ENCODE peak calls at places on chromosomes 12 and 14, in four cellular contexts. One of them, this sample, is unnamed.

GRCh38 chr12:62313727-62314380 is 53.6 kb downstream of the USP15 start:
- DNase-seq in K562: no peak
- DNase-seq in HepG2: no peak
- DNase-seq in Panc1: no peak
- DNase-seq in this sample: no peak

GRCh38 chr14:92737206-92737605 is 11.2 kb downstream of the LGMN start:
- DNase-seq in HepG2: no peak
- DNase-seq in Panc1: no peak
- DNase-seq in K562: no peak
- DNase-seq in this sample: no peak

GRCh38 chr12:17588968-17589367 is 501.0 kb downstream of the RERGL start:
- DNase-seq in Panc1: peak
- DNase-seq in K562: no peak
- DNase-seq in HepG2: peak
- DNase-seq in this sample: peak

GRCh38 chr12:108532061-108532848 is 17.2 kb downstream of the FICD start:
- DNase-seq in K562: no peak
- DNase-seq in Panc1: no peak
- DNase-seq in HepG2: no peak
- DNase-seq in this sample: no peak

GRCh38 chr12:57215668-57216013 is 953 bp upstream of the NXPH4 start:
- DNase-seq in HepG2: no peak
- DNase-seq in K562: no peak
- DNase-seq in Panc1: no peak
- DNase-seq in this sample: no peak

GRCh38 chr12:132954471-132955048 is 1.5 kb downstream of the ZNF605 start:
- DNase-seq in Panc1: no peak
- DNase-seq in K562: no peak
- DNase-seq in HepG2: no peak
- DNase-seq in this sample: no peak

GRCh38 chr14:93528884-93529558 is 98.3 kb downstream of the UNC79 start:
- DNase-seq in HepG2: no peak
- DNase-seq in K562: no peak
- DNase-seq in Panc1: no peak
- DNase-seq in this sample: no peak

GRCh38 chr14:71115306-71115705 is 208.0 kb downstream of the PCNX1 start:
- DNase-seq in K562: no peak
- DNase-seq in HepG2: no peak
- DNase-seq in Panc1: no peak
- DNase-seq in this sample: no peak

GRCh38 chr14:93962701-93963601 is 13.4 kb downstream of the ASB2 start:
- DNase-seq in HepG2: no peak
- DNase-seq in Panc1: no peak
- DNase-seq in K562: no peak
- DNase-seq in this sample: no peak

GRCh38 chr12:127260959-127261358 is 1006.0 kb upstream of the TMEM132C start:
- DNase-seq in HepG2: no peak
- DNase-seq in Panc1: no peak
- DNase-seq in K562: no peak
- DNase-seq in this sample: no peak

GRCh38 chr12:94150483-94151225 is 2.3 kb downstream of the PLXNC1 start:
- DNase-seq in HepG2: no peak
- DNase-seq in K562: no peak
- DNase-seq in Panc1: no peak
- DNase-seq in this sample: no peak

GRCh38 chr12:25997401-25997973 is 39.0 kb downstream of the RASSF8 start:
- DNase-seq in K562: no peak
- DNase-seq in HepG2: no peak
- DNase-seq in Panc1: peak
- DNase-seq in this sample: peak

GRCh38 chr14:50785506-50786063 is 45.4 kb downstream of the NIN start:
- DNase-seq in HepG2: no peak
- DNase-seq in Panc1: no peak
- DNase-seq in K562: no peak
- DNase-seq in this sample: no peak

GRCh38 chr12:52207895-52208294 is 16.1 kb upstream of the KRT80 start:
- DNase-seq in HepG2: no peak
- DNase-seq in Panc1: no peak
- DNase-seq in K562: no peak
- DNase-seq in this sample: no peak

GRCh38 chr12:49342914-49343731 is 3.6 kb upstream of the DNAJC22 start:
- DNase-seq in Panc1: no peak
- DNase-seq in K562: no peak
- DNase-seq in HepG2: no peak
- DNase-seq in this sample: no peak

GRCh38 chr14:76948213-76948947 is 80.1 kb downstream of the IRF2BPL start:
- DNase-seq in HepG2: peak
- DNase-seq in Panc1: no peak
- DNase-seq in K562: no peak
- DNase-seq in this sample: no peak

GRCh38 chr12:89354630-89354931 is 2.3 kb upstream of the DUSP6 start:
- DNase-seq in K562: no peak
- DNase-seq in HepG2: no peak
- DNase-seq in Panc1: no peak
- DNase-seq in this sample: no peak

GRCh38 chr12:91478500-91478899 is 295.9 kb upstream of the DCN start:
- DNase-seq in HepG2: no peak
- DNase-seq in Panc1: no peak
- DNase-seq in K562: no peak
- DNase-seq in this sample: no peak

GRCh38 chr12:69275471-69275891 is 36.1 kb downstream of the CPSF6 start:
- DNase-seq in K562: no peak
- DNase-seq in HepG2: no peak
- DNase-seq in Panc1: no peak
- DNase-seq in this sample: no peak
- TF ChIP-seq TCF7L2 in K562: no peak
- TF ChIP-seq TCF7L2 in HepG2: no peak
- TF ChIP-seq TCF7L2 in Panc1: no peak
- TF ChIP-seq TCF7L2 in this sample: no peak

GRCh38 chr14:103317976-103318580 is 16.0 kb upstream of the EIF5 start:
- DNase-seq in K562: no peak
- DNase-seq in HepG2: no peak
- DNase-seq in Panc1: no peak
- DNase-seq in this sample: no peak

GRCh38 chr14:103316723-103317122 is 17.3 kb upstream of the EIF5 start:
- DNase-seq in Panc1: no peak
- DNase-seq in HepG2: no peak
- DNase-seq in K562: peak
- DNase-seq in this sample: no peak

GRCh38 chr14:103318750-103319419 is 15.2 kb upstream of the EIF5 start:
- DNase-seq in K562: no peak
- DNase-seq in Panc1: no peak
- DNase-seq in HepG2: no peak
- DNase-seq in this sample: no peak

GRCh38 chr14:103315941-103316340 is 18.1 kb upstream of the EIF5 start:
- DNase-seq in K562: no peak
- DNase-seq in Panc1: no peak
- DNase-seq in HepG2: no peak
- DNase-seq in this sample: no peak

DNA sequence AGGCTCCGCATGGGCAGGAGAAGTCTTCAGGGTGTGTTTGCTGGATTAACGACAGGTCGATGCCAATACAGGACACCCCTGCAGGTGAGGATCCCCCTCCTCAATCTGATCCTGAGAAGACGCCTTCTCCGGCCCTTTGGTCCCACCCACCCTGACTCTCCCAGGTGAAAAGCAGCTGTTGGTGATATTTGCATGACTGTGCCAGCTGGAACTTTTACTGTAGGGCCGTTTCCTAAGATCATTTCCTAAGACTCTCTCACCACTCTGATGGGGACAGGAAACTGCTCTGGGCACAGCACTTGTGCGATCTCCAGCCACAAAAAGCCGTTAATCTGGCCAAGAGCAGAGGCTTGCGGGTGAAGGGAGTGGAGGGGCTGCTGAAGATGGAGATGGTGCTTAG is 16.8 kb upstream of the EIF5 start:
- DNase-seq in Panc1: no peak
- DNase-seq in K562: no peak
- DNase-seq in HepG2: no peak
- DNase-seq in this sample: no peak
- TF ChIP-seq TCF7L2 in Panc1: no peak
- TF ChIP-seq TCF7L2 in K562: no peak
- TF ChIP-seq TCF7L2 in HepG2: no peak
- TF ChIP-seq TCF7L2 in this sample: no peak

GRCh38 chr12:54016478-54016964 is 7.7 kb downstream of the HOXC8 start:
- DNase-seq in K562: no peak
- DNase-seq in Panc1: no peak
- DNase-seq in HepG2: no peak
- DNase-seq in this sample: no peak
- TF ChIP-seq TCF7L2 in K562: no peak
- TF ChIP-seq TCF7L2 in Panc1: peak
- TF ChIP-seq TCF7L2 in HepG2: no peak
- TF ChIP-seq TCF7L2 in this sample: no peak

DNA sequence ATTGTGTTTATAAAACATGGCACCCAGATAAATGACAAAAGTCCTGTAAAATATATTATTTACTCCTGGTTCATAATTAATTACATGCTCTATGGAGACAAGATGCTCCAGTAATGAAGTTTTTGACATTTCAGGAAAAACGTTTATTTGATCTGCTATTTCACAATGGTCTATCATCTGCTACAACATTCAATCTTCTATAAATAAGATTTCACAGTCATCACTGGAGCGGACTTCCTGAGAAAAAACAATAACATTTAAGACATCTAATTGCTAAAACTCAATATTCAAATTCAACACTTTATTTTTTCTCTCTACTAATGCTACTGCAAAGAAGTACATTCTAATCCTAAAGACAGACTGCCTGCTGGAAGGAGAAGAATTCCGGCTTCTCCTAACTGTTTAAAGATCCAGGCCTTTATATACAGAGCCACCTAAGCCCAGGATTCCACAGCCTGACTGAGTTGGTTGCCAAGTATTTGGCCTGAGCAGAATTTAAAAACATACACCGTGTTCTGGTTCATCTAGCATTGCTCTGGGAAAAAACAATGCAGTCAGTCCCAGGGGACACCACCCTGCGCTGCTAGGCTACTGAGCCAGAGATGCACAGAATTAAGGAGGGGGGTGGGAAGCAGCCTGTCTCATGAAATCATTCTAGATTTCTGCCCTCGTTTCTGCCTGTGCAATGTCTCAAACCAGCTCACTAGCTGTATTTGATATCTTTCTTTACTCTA is 58.0 kb downstream of the TMTC1 start:
- DNase-seq in Panc1: no peak
- DNase-seq in K562: no peak
- DNase-seq in HepG2: no peak
- DNase-seq in this sample: no peak
- TF ChIP-seq TCF7L2 in Panc1: no peak
- TF ChIP-seq TCF7L2 in K562: no peak
- TF ChIP-seq TCF7L2 in HepG2: no peak
- TF ChIP-seq TCF7L2 in this sample: no peak